ENCODE peak calls at places on chromosomes 4 and X, in seven cellular contexts. L is ovary, W is fibroblast of lung, S is HCT116, I is MM.1S, G is suprapubic skin, V is gastrocnemius medialis. Y is an unnamed sample.
A peak's percentile ranks its signal among the peaks of the same experiment; 100 is the strongest.

GRCh38 chrX:120137439-120137838 is 21.0 kb upstream of the RHOXF2 start:
- DNase-seq in I (no peak), L (no peak), V (no peak), G (no peak), S (no peak), W (no peak), Y (no peak)

GRCh38 chr4:5974321-5974720 is 43.9 kb downstream of the C4orf50 start:
- DNase-seq in W (no peak), L (no peak), G (no peak), S (no peak), V (no peak), I (no peak), Y (no peak)

GRCh38 chr4:15479089-15479912 is 9.6 kb downstream of the CC2D2A start:
- DNase-seq in V (no peak), I (peak; percentile 23), S (peak; percentile 82), G (no peak), W (peak; percentile 94), L (peak; percentile 67), Y (peak; percentile 25)

GRCh38 chr4:82779032-82779431 is 19.6 kb downstream of the SCD5 start:
- DNase-seq in W (no peak), S (no peak), I (no peak), V (no peak), G (no peak), L (no peak), Y (no peak)

GRCh38 chr4:81214518-81215218 is 354 bp downstream of the PRKG2 start:
- DNase-seq in L (no peak), G (no peak), S (no peak), W (peak; percentile 54), I (no peak), V (no peak), Y (no peak)

GRCh38 chr4:24210332-24210902 is 320.6 kb upstream of the PPARGC1A start:
- DNase-seq in G (peak; percentile 86), W (peak; percentile 100), I (no peak), L (peak; percentile 70), V (no peak), S (no peak), Y (no peak)

GRCh38 chr4:185236155-185236503 is 26.7 kb downstream of the SNX25 start:
- DNase-seq in L (no peak), G (no peak), I (no peak), W (no peak), V (no peak), S (no peak), Y (no peak)

GRCh38 chr4:99811850-99812249 is 4.8 kb upstream of the DAPP1 start:
- DNase-seq in I (peak; percentile 75), L (no peak), S (peak; percentile 33), W (peak; percentile 43), G (no peak), V (no peak), Y (no peak)

GRCh38 chrX:69321789-69322188 is 156.5 kb upstream of the PJA1 start:
- DNase-seq in W (no peak), G (no peak), V (no peak), S (no peak), I (no peak), L (no peak), Y (no peak)

GRCh38 chr4:156888762-156889161 is 82.8 kb downstream of the PDGFC start:
- DNase-seq in V (no peak), S (no peak), L (no peak), W (peak; percentile 49), I (no peak), G (no peak), Y (no peak)

GRCh38 chr4:120070191-120070590 is 3.5 kb upstream of the MAD2L1 start:
- DNase-seq in V (no peak), L (no peak), I (no peak), S (no peak), W (peak; percentile 31), G (no peak), Y (no peak)

GRCh38 chrX:55924574-55924973 is 207.0 kb downstream of the RRAGB start:
- DNase-seq in L (no peak), G (no peak), V (no peak), S (no peak), I (peak; percentile 27), W (no peak), Y (no peak)

GRCh38 chr4:121053601-121054143 is 18.7 kb downstream of the NDNF start:
- DNase-seq in L (no peak), V (no peak), S (no peak), W (no peak), G (no peak), I (peak; percentile 47), Y (no peak)

GRCh38 chr4:48268956-48269860 is at the start of gene TEC:
- DNase-seq in L (peak; percentile 53), W (peak; percentile 49), V (peak; percentile 32), G (peak; percentile 70), S (peak; percentile 48), I (peak; percentile 59), Y (peak; percentile 35)

GRCh38 chrX:15675490-15675921 is 10.9 kb upstream of the CLTRN start:
- DNase-seq in W (no peak), V (peak; percentile 54), I (peak; percentile 82), S (peak; percentile 70), L (peak; percentile 94), G (peak; percentile 94), Y (peak; percentile 92)

GRCh38 chr4:106707776-106708603 is 328.1 kb downstream of the DKK2 start:
- DNase-seq in S (no peak), I (no peak), W (no peak), G (no peak), L (no peak), V (no peak), Y (no peak)

GRCh38 chr4:74118600-74119351 is 19.8 kb upstream of the CXCL2 start:
- DNase-seq in I (no peak), G (no peak), W (no peak), V (no peak), L (no peak), S (no peak), Y (no peak)

GRCh38 chr4:121711263-121712000 is 14.7 kb upstream of the ANXA5 start:
- DNase-seq in L (peak; percentile 92), W (peak; percentile 96), G (peak; percentile 91), S (peak; percentile 77), I (peak; percentile 21), V (peak; percentile 63), Y (peak; percentile 69)

GRCh38 chr4:71113294-71113693 is 119.8 kb downstream of the DCK start:
- DNase-seq in V (no peak), W (no peak), I (no peak), G (no peak), S (peak; percentile 19), L (no peak), Y (no peak)

GRCh38 chr4:83335691-83336090 is 1.0 kb upstream of the HPSE start:
- DNase-seq in L (no peak), W (no peak), G (no peak), I (no peak), S (no peak), V (no peak), Y (no peak)

GRCh38 chr4:98661356-98662054 is 3.1 kb upstream of the TSPAN5 start:
- DNase-seq in V (no peak), G (no peak), L (no peak), I (no peak), S (peak; percentile 74), W (peak; percentile 80), Y (no peak)

GRCh38 chr4:95129708-95130343 is 372.1 kb downstream of the BMPR1B start:
- DNase-seq in V (peak; percentile 24), L (no peak), I (no peak), W (peak; percentile 99), G (no peak), S (peak; percentile 73), Y (no peak)

GRCh38 chr4:140048419-140049022 is 105.5 kb downstream of the MAML3 start:
- DNase-seq in G (no peak), S (no peak), W (no peak), I (no peak), V (no peak), L (no peak), Y (no peak)

GRCh38 chr4:140049024-140049923 is 104.7 kb downstream of the MAML3 start:
- DNase-seq in L (peak; percentile 68), G (no peak), W (peak; percentile 59), I (no peak), V (peak; percentile 17), S (no peak), Y (peak; percentile 61)

GRCh38 chr4:140052050-140052449 is 101.9 kb downstream of the MAML3 start:
- DNase-seq in V (no peak), I (peak; percentile 44), W (peak; percentile 58), L (peak; percentile 61), S (peak; percentile 22), G (no peak), Y (no peak)

GRCh38 chr4:140047781-140048180 is 106.2 kb downstream of the MAML3 start:
- DNase-seq in I (no peak), G (no peak), S (no peak), L (no peak), V (no peak), W (no peak), Y (no peak)

GRCh38 chr4:140049924-140050681 is 103.9 kb downstream of the MAML3 start:
- DNase-seq in L (no peak), G (no peak), W (peak; percentile 64), S (no peak), I (no peak), V (no peak), Y (no peak)
- H3K4me3 ChIP-seq in L (no peak overlapping the region), G (peak overlapping the region; percentile 38), W (no peak overlapping the region), S (no peak overlapping the region), I (no peak overlapping the region), V (peak overlapping the region; percentile 45), Y (peak overlapping the region; percentile 61)

DNA sequence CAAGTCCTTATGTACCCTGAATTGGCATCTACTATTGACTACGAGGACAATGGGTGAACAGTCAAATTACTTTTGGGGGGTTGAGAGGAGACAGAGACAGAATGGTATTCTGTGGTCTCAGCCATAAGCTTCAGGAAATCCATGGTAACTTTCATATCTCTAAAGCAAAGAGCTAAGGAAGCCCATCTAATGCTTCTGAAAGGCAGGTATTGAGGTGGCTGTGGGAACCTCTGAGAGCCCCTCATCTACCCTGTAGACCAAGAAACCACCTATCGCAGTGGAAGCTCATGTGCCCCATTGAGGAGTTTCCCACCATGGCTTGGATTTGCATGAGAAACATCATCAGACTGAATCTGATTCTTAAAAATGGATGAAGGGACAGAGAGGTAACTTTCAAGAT is 23.1 kb upstream of the BMP2K start:
- DNase-seq in G (no peak), V (no peak), S (no peak), I (peak; percentile 23), L (no peak), W (no peak), Y (no peak)
- H3K4me1 ChIP-seq in G (no peaks in the 10 kb centered on the region), V (peaks cover 7% of the 10 kb centered on the region), S (no peaks in the 10 kb centered on the region), I (peaks cover 26% of the 10 kb centered on the region), L (no peaks in the 10 kb centered on the region), W (peaks cover 6% of the 10 kb centered on the region), Y (no peaks in the 10 kb centered on the region)

GRCh38 chrX:131734621-131735020 is 190.7 kb downstream of the OR13H1 start:
- DNase-seq in I (peak; percentile 89), G (peak; percentile 80), L (peak; percentile 71), S (no peak), V (no peak), W (no peak), Y (peak; percentile 87)
- H3K4me3 ChIP-seq in I (peak overlapping the region; percentile 12), G (no peak overlapping the region), L (no peak overlapping the region), S (no peak overlapping the region), V (no peak overlapping the region), W (peak overlapping the region; percentile 7), Y (no peak overlapping the region)

DNA sequence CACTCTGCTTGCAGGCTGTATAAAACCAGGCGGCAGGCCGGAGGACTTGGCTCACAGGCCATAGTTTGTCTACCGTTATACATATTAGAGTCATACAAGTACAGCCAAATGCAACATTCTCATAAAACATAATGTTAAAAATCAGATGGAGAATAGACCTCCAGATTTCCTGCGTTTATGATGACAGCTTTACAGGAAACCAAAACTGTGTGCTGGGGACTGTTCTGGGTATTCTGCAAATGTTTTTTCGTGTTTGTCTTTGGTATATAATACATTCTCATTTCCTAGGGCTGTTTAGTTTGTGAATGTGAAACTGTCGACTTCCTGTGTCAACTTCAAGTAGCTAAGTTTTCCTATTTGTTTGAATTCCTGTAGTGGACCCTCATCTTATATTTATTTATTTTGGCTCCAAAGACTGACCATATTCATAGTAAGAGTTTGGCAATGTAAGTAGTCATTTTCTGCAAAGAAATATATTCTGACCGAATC is 79.5 kb upstream of the FAM9C start:
- DNase-seq in I (no peak), S (no peak), W (peak; percentile 87), V (no peak), L (no peak), G (no peak), Y (no peak)
- H3K4me1 ChIP-seq in I (peaks cover 20% of the 10 kb centered on the region), S (no peaks in the 10 kb centered on the region), W (no peaks in the 10 kb centered on the region), V (no peaks in the 10 kb centered on the region), L (peaks cover 3% of the 10 kb centered on the region), G (peaks cover 30% of the 10 kb centered on the region), Y (no peaks in the 10 kb centered on the region)

Y was measured in breast epithelium.